ENCODE peak calls at places on chromosomes 5 and 9, in five cellular contexts. M is OCI-LY7, G is neural progenitor cell, L is PC-3, P is HCT116. V is an unnamed sample. For H3K9me3, the result is how much of the 10 kb centered on the place peaks cover.

GRCh38 chr5:154295551-154295950 is 105.0 kb downstream of the GALNT10 start:
- DNase-seq in G (no peak), L (no peak), P (no peak), M (no peak), V (no peak)

GRCh38 chr9:127349483-127350127 is 47.4 kb upstream of the SLC2A8 start:
- DNase-seq in M (no peak), L (no peak), P (no peak), G (no peak), V (no peak)

GRCh38 chr9:137679249-137679648 is 60.4 kb downstream of the EHMT1 start:
- DNase-seq in L (no peak), G (peak), P (no peak), M (peak), V (no peak)

GRCh38 chr5:132998553-132998952 is 27.8 kb downstream of the ZCCHC10 start:
- DNase-seq in G (no peak), P (no peak), L (no peak), M (no peak), V (no peak)

GRCh38 chr5:72067682-72068470 is 39.4 kb upstream of the MAP1B start:
- DNase-seq in M (no peak), P (peak), L (peak), G (no peak), V (peak)

GRCh38 chr9:16062542-16063240 is 509.8 kb downstream of the CCDC171 start:
- DNase-seq in M (no peak), L (peak), P (peak), G (no peak), V (peak)

GRCh38 chr9:23556459-23556858 is 269.6 kb downstream of the ELAVL2 start:
- DNase-seq in P (no peak), G (no peak), L (peak), M (no peak), V (no peak)

GRCh38 chr5:133461796-133462516 is 150.4 kb downstream of the FSTL4 start:
- DNase-seq in M (no peak), G (no peak), P (no peak), L (no peak), V (no peak)

GRCh38 chr9:27487927-27488326 is 36.2 kb upstream of the IFNK start:
- DNase-seq in L (peak), G (no peak), P (no peak), M (no peak), V (no peak)

GRCh38 chr9:105118646-105119045 is 125.8 kb upstream of the SLC44A1 start:
- DNase-seq in L (no peak), P (no peak), G (no peak), M (no peak), V (no peak)

GRCh38 chr9:124365045-124365444 is 50.2 kb downstream of the PSMB7 start:
- DNase-seq in P (no peak), L (no peak), M (no peak), G (peak), V (no peak)

GRCh38 chr9:135061441-135061840 is 26.0 kb upstream of the OLFM1 start:
- DNase-seq in G (no peak), P (no peak), M (no peak), L (no peak), V (no peak)

GRCh38 chr5:50963647-50964584 is 297.5 kb downstream of the PARP8 start:
- DNase-seq in M (no peak), G (peak), P (no peak), L (no peak), V (no peak)

GRCh38 chr9:87062706-87063105 is 115.4 kb upstream of the GAS1 start:
- DNase-seq in G (no peak), P (no peak), M (no peak), L (no peak), V (peak)

GRCh38 chr9:69768716-69769115 is 8.9 kb upstream of the PTAR1 start:
- DNase-seq in M (no peak), G (no peak), L (no peak), P (no peak), V (peak)

GRCh38 chr9:76247426-76247825 is 146.8 kb downstream of the RFK start:
- DNase-seq in P (no peak), M (no peak), G (no peak), L (peak), V (no peak)

GRCh38 chr5:133963493-133964128 is 4.8 kb downstream of the C5orf15 start:
- DNase-seq in G (no peak), P (no peak), M (no peak), L (no peak), V (no peak)

GRCh38 chr9:92026206-92027002 is 76.4 kb upstream of the ROR2 start:
- DNase-seq in L (no peak), M (no peak), G (no peak), P (no peak), V (no peak)

GRCh38 chr5:74136276-74136675 is 504.3 kb downstream of the ENC1 start:
- DNase-seq in G (no peak), M (no peak), P (no peak), L (no peak), V (no peak)

GRCh38 chr5:1669276-1670155 is 130.1 kb downstream of the MRPL36 start:
- DNase-seq in P (no peak), G (no peak), M (no peak), L (no peak), V (no peak)

GRCh38 chr9:116160676-116161571 is 7.3 kb downstream of the PAPPA start:
- DNase-seq in L (no peak), M (no peak), G (no peak), P (no peak), V (no peak)

GRCh38 chr9:127056446-127056845 is 66.0 kb downstream of the ANGPTL2 start:
- DNase-seq in M (no peak), P (no peak), L (no peak), G (no peak), V (no peak)

GRCh38 chr5:172868436-172868923 is 34.4 kb downstream of the ERGIC1 start:
- DNase-seq in G (no peak), M (no peak), L (peak), P (peak), V (peak)

GRCh38 chr9:20621553-20622329 is 558 bp downstream of the MLLT3 start:
- DNase-seq in P (no peak), G (peak), L (peak), M (peak), V (peak)

DNA sequence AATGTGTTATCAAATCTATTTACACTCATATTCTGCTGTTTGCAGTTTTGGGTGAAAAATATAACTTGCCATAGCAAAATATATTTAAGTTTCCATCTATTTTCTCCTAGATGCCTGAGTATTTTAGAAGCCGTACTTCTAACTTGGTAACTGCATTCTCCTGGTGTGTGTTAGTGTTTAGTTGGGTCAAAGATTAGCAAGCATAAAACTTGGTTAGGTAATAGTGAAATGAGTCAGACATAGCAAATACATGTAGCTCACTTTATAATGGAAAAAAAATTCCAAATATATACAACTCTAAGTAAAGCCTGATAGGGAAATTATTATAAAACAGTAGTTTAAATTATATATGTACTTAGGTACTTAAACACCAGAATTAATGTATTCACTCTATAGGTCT is 640.7 kb upstream of the ST8SIA4 start:
- DNase-seq in L (peak), G (no peak), M (no peak), P (no peak), V (peak)
- H3K4me2 ChIP-seq in L (no peak), G (no peak), M (no peak), P (no peak), V (no peak)

DNA sequence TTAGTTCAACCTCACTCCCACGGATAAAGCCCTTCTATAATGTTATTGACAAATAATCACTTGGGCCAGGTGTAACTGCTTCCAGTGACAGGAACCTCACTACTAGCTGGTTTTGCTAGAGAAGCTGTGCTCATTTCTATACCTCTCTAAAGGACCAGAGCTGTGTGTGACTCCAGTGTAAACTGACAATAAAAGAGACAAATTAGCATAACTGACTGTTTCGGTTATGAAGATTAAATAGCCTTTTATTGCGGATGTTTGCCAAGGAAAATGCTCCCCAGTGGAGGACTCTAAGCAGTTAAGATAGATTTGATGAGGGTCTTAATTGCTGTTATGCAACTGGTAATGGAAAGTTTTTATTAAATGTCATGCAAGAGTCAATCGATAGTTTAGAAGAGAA is 275.1 kb upstream of the DMAC1 start:
- DNase-seq in G (no peak), M (no peak), P (no peak), L (no peak), V (no peak)
- TF ChIP-seq EZH2phosphoT487 in G (no peak), M (no peak), P (no peak), L (no peak), V (no peak)

GRCh38 chr9:25861416-25861815 is 183.2 kb upstream of the TUSC1 start:
- DNase-seq in M (no peak), G (no peak), L (no peak), P (no peak), V (peak)
- H3K9me3 ChIP-seq in M (under half), G (under half), L (under half), P (under half), V (under half)

GRCh38 chr9:2729003-2729402 is 11.7 kb downstream of the KCNV2 start:
- DNase-seq in L (peak), G (no peak), P (no peak), M (no peak), V (peak)
- H3K4me2 ChIP-seq in L (no peak), G (no peak), P (no peak), M (no peak), V (peak)

DNA sequence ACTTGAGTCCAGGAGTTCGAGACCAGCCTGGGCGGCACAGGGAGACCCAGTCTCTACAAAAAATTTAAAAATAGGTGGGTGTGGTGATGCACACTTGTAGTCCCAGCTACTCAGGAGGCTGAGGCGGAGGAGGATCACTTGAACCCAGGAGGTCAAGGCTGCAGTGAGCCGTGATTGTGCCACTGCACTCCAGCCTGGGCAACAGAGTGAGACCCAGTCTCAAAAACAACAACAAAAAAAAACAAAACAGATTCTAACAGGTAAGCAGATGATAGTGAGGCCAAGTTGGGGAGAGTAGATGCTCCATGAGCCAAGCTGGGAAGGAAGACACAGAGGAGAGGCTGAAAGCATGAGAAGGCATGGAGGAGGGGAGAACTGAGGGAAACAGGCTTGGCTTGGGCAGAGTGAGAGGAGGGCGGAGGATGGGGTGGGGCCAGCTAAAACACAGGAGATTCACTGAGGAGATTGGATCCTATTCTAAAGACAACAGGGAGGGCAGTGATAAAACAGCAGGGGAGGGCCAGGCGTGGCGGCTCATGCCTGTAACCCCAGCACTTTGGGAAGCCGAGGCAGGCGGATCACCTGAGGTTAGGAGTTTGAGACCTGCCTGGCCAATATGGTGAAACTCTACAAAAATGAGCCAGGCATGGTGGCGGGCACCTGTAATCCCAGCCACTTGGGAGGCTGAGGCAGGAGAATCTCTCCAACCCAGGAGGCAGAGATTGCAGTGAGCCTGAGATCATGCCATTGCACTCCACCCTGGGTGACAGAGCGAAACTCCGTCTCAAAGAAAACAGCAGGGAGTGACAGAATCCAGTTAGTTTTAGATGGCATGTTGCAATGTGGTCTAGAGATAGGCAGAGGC is 8.4 kb downstream of the RPS14 start:
- DNase-seq in M (no peak), G (no peak), P (no peak), L (no peak), V (no peak)
- TF ChIP-seq EZH2phosphoT487 in M (no peak), G (no peak), P (no peak), L (no peak), V (no peak)

GRCh38 chr9:82574911-82575310 is 488.0 kb downstream of the RASEF start:
- DNase-seq in M (no peak), L (no peak), P (no peak), G (no peak), V (no peak)
- H3K9me3 ChIP-seq in M (under half), L (under half), P (under half), G (under half), V (under half)

DNA sequence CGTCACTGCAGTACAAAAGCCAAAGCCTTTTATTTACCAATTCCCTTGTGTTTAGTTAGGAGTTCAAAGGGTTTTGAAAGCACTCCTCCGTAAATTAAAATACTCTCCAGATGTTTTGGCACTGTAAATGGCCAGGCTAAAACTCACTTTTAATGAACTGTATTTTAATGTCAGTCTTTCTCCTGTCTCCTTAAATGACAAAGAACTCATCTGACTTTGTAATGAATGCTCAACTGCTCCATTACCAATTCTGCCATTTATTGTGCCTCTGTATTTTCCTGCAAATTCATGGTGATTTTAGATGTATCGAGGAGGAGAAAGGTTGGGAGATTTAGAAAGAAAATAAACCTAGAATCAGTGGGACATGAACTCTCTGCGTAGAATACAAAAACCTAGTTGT is 1727.2 kb downstream of the MAT2B start:
- DNase-seq in G (no peak), M (no peak), P (no peak), L (no peak), V (no peak)
- H3K4me2 ChIP-seq in G (no peak), M (no peak), P (no peak), L (no peak), V (no peak)

DNA sequence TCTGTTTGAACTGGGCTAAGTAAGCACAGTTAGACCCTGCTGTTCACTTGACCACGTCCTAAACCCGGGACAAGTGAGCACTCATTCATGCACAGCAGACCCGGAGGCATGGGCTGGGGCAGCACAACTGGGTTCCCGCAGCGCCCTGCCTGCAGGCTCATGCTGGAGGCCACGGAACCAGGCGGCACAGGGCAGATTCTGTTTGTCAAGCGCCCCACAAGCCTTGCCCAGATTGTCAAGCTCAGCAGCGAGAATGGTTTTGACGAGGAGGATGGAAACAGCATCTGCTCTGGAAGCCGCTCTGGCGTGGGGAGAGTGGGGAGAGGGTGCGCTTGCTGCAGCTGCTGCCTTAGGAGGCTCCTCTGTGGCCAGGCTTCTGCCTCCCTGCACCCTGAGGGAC is 32.7 kb downstream of the PRRT1B start:
- DNase-seq in P (no peak), G (no peak), M (no peak), L (no peak), V (no peak)
- TF ChIP-seq EZH2phosphoT487 in P (no peak), G (no peak), M (no peak), L (no peak), V (no peak)

GRCh38 chr5:93978222-93978621 is 236.8 kb upstream of the POU5F2 start:
- DNase-seq in G (no peak), P (no peak), L (no peak), M (no peak), V (no peak)
- H3K9me3 ChIP-seq in G (under half), P (under half), L (under half), M (under half), V (under half)

GRCh38 chr5:168408561-168409321 is 77.5 kb upstream of the RARS1 start:
- DNase-seq in G (no peak), L (no peak), P (no peak), M (no peak), V (no peak)

GRCh38 chr5:168413062-168413461 is 73.2 kb upstream of the RARS1 start:
- DNase-seq in L (peak), P (peak), M (no peak), G (no peak), V (no peak)

GRCh38 chr5:168413596-168413995 is 72.7 kb upstream of the RARS1 start:
- DNase-seq in L (no peak), G (no peak), M (no peak), P (no peak), V (no peak)

GRCh38 chr5:168409601-168410458 is 76.4 kb upstream of the RARS1 start:
- DNase-seq in L (peak), G (no peak), M (no peak), P (peak), V (peak)

GRCh38 chr5:168411871-168412270 is 74.4 kb upstream of the RARS1 start:
- DNase-seq in M (no peak), L (no peak), P (no peak), G (no peak), V (no peak)
- H3K4me2 ChIP-seq in M (no peak), L (no peak), P (peak), G (no peak), V (no peak)